ENCODE peak calls at places on chromosomes 5 and 9, in nine cellular contexts. E is Calu3, Y is fibroblast of mammary gland, P is cardiac muscle cell, K is transverse colon, U is WERI-Rb-1, W is cardiac fibroblast, Z is suprapubic skin, C is GM13976. A is an unnamed sample.

GRCh38 chr5:126443374-126443851 is 20.2 kb downstream of the GRAMD2B start:
- DNase-seq in P (no peak), E (no peak), Z (no peak), W (peak; percentile 18), C (peak; percentile 51), K (no peak), Y (no peak), U (no peak), A (peak; percentile 51)

GRCh38 chr9:116154334-116154975 is 864 bp downstream of the PAPPA start:
- DNase-seq in U (peak; percentile 56), P (peak; percentile 76), Z (no peak), Y (no peak), K (no peak), E (no peak), W (no peak), C (peak; percentile 29), A (peak; percentile 32)

GRCh38 chr5:173196133-173196952 is 38.7 kb downstream of the NKX2-5 start:
- DNase-seq in E (no peak), C (no peak), K (no peak), W (no peak), U (no peak), Z (no peak), Y (no peak), P (peak; percentile 91), A (no peak)

GRCh38 chr9:125746774-125747052 is 460 bp upstream of the PBX3 start:
- DNase-seq in Z (no peak), Y (no peak), W (no peak), K (no peak), E (no peak), C (no peak), U (no peak), P (no peak), A (no peak)

GRCh38 chr5:5351288-5352089 is 71.0 kb upstream of the ICE1 start:
- DNase-seq in U (no peak), W (peak; percentile 8), C (no peak), K (no peak), E (no peak), Y (peak; percentile 84), Z (no peak), P (no peak), A (no peak)

GRCh38 chr5:173830421-173830820 is 57.7 kb upstream of the CPEB4 start:
- DNase-seq in K (no peak), C (no peak), U (no peak), W (no peak), P (no peak), Y (no peak), E (no peak), Z (no peak), A (no peak)

GRCh38 chr9:128213746-128214497 is 10.7 kb downstream of the DNM1 start:
- DNase-seq in W (no peak), K (no peak), P (no peak), U (no peak), C (no peak), Z (no peak), E (no peak), Y (no peak), A (no peak)

GRCh38 chr9:70902705-70903131 is 218.7 kb downstream of the TRPM3 start:
- DNase-seq in P (no peak), Z (no peak), Y (peak; percentile 100), E (peak; percentile 28), K (no peak), U (no peak), C (no peak), W (peak; percentile 99), A (no peak)

DNA sequence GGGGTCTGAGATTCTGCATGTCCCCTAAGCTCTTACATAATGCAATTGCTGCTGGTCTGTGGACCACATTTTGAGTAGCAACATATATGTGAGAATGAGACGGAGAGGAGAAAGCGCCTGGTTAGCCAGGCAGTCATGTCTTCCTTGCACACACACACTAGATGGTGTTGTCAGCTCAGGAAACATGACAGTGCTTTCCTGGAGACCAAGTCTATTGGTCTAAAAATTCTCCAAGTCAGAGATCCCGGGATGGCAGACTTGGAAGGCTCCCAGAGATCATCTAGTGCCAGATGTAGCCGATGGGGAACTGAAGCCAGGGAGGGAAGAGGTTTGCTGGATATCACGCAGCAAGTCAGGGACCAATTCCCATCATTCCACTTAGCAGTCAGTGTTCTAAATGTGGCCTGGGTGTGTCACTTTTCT is 53.4 kb downstream of the GALNT12 start:
- DNase-seq in K (peak; percentile 44), Z (peak; percentile 79), C (no peak), P (peak; percentile 57), W (peak; percentile 91), Y (peak; percentile 98), E (no peak), U (peak; percentile 26), A (no peak)
- TF ChIP-seq CTCF in K (peak; percentile 20), Z (peak; percentile 31), C (no peak), P (peak; percentile 56), W (peak; percentile 54), Y (peak; percentile 65), E (no peak), U (peak; percentile 51), A (no peak)

GRCh38 chr5:109146611-109147010 is 263.2 kb downstream of the PJA2 start:
- DNase-seq in E (no peak), C (no peak), U (no peak), W (peak; percentile 47), Z (no peak), Y (peak; percentile 53), K (no peak), P (no peak), A (no peak)

GRCh38 chr5:109136906-109137305 is 272.9 kb downstream of the PJA2 start:
- DNase-seq in K (no peak), W (no peak), E (no peak), U (no peak), Y (no peak), Z (no peak), C (no peak), P (no peak), A (no peak)

GRCh38 chr5:109145139-109145538 is 264.6 kb downstream of the PJA2 start:
- DNase-seq in C (no peak), Z (no peak), Y (no peak), W (no peak), E (no peak), U (no peak), P (no peak), K (no peak), A (no peak)

GRCh38 chr5:109143001-109143400 is 266.8 kb downstream of the PJA2 start:
- DNase-seq in C (no peak), K (no peak), U (no peak), Z (no peak), W (peak; percentile 14), Y (peak; percentile 27), E (no peak), P (no peak), A (no peak)

DNA sequence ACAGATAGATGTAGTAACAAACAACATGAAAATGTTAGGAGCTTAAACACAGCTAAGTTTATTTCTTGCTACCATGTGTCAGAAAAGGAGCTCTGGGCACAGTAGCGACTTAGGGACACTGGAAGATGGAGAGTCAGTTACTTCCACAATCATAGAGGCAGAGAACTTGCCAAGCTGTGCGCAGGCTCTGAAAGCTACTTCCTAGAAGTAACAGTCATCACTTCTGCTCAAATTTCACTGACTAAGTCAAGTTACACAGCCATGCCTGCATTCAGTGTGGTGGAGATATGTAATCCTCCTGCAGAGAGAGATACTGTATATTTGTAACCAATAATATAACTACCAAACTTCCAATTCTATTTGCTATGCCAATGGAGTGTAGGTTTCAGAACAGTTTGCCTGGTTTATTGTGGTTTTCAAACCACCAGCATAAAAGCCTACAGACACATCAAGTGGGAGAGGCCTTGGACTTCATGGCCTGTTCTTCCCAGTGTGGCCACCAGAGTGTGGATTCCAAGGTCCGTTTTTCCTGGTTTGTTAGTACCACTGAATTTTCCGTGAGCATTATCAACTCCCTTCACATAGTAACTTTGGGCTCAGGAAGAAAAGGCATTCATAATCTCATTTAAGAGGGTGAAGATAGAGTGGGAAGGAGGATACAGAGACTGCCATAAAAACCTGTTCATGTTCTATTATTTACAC is 268.1 kb downstream of the PJA2 start:
- DNase-seq in W (peak; percentile 32), P (no peak), Z (no peak), K (no peak), C (no peak), U (peak; percentile 7), Y (peak; percentile 57), E (no peak), A (no peak)
- TF ChIP-seq CTCF in W (no peak), P (no peak), Z (no peak), K (no peak), C (no peak), U (no peak), Y (peak; percentile 11), E (no peak), A (no peak)

GRCh38 chr9:95725045-95725444 is 150.4 kb upstream of the ERCC6L2 start:
- DNase-seq in K (no peak), U (no peak), C (no peak), W (no peak), Y (no peak), Z (no peak), E (no peak), P (no peak), A (no peak)
- TF ChIP-seq CTCF in K (no peak), U (no peak), C (no peak), W (no peak), Y (no peak), Z (no peak), E (no peak), P (no peak), A (no peak)

GRCh38 chr9:123513554-123513953 is 157.6 kb downstream of the CRB2 start:
- DNase-seq in Y (no peak), P (no peak), W (no peak), U (no peak), E (peak; percentile 1), K (no peak), Z (no peak), C (peak; percentile 6), A (no peak)

GRCh38 chr9:123507992-123508391 is 152.0 kb downstream of the CRB2 start:
- DNase-seq in Z (no peak), W (peak; percentile 21), P (no peak), K (no peak), U (no peak), C (no peak), E (no peak), Y (peak; percentile 39), A (no peak)

GRCh38 chr9:123509646-123510045 is 153.6 kb downstream of the CRB2 start:
- DNase-seq in W (no peak), C (peak; percentile 5), K (no peak), Z (no peak), Y (no peak), P (no peak), U (no peak), E (no peak), A (no peak)

GRCh38 chr9:123514766-123515165 is 158.8 kb downstream of the CRB2 start:
- DNase-seq in P (no peak), Z (no peak), W (no peak), C (peak; percentile 4), K (no peak), Y (no peak), U (no peak), E (no peak), A (no peak)

DNA sequence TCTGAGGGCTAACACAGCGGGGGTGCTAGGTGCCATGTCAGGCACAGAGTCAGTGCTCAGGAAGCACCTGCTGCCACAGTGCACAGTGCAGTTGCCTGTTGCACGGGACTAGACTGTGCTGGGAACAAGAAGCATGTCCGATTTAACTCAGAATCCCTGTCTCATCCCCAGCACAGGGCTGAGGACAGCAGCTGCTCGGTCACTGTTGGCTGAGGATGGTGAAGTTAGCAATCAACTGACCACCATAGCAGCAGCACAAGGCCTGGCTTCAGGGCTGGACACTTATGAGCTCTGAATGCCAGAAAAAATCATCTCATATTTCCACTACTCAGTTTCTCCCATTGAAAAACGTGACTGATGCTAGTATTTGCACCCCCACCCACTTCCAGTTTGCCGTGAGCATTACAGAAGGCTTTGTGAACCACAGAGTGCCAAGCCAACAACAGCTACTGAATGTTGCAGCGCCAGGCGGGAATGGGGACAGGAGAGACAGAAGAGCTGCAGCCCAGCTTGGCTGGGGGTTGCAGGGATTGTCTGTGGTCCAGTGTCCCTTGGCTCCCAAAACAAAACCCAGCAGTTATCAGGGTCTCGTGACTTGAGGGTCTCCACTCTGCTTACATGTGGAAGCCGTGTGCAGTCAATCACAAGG is 155.5 kb downstream of the CRB2 start:
- DNase-seq in Y (no peak), W (no peak), U (no peak), C (peak; percentile 6), P (no peak), Z (no peak), E (no peak), K (no peak), A (no peak)
- TF ChIP-seq CTCF in Y (no peak), W (no peak), U (no peak), C (no peak), P (no peak), Z (no peak), E (no peak), K (no peak), A (no peak)